ENCODE peak calls at places on chromosome 3, in nine cellular contexts. T is HL-60, G is WERI-Rb-1, K is colonic mucosa, W is mucosa of descending colon, U is hepatocyte, B is uterus, P is upper lobe of right lung, H is epithelial cell of esophagus. D is an unnamed sample.

GRCh38 chr3:124532071-124532470 is 198.2 kb upstream of the UMPS start:
- DNase-seq in T (no peak), G (no peak), K (no peak), W (no peak), U (no peak), B (no peak), P (no peak), H (peak; percentile 56), D (no peak)

GRCh38 chr3:117248149-117248548 is 538.6 kb downstream of the TUSC7 start:
- DNase-seq in T (no peak), G (no peak), K (no peak), W (no peak), U (no peak), B (no peak), P (no peak), H (peak; percentile 19), D (no peak)

GRCh38 chr3:127439621-127440020 is 150.9 kb downstream of the TPRA1 start:
- DNase-seq in T (no peak), G (no peak), K (no peak), W (no peak), U (no peak), B (no peak), P (no peak), H (no peak), D (no peak)

GRCh38 chr3:180421711-180422110 is 180.3 kb upstream of the TTC14 start:
- DNase-seq in T (no peak), G (no peak), K (no peak), W (no peak), U (no peak), B (no peak), P (no peak), H (no peak), D (no peak)

GRCh38 chr3:13167064-13167743 is 94.0 kb upstream of the IQSEC1 start:
- DNase-seq in T (no peak), G (no peak), K (no peak), W (no peak), U (no peak), B (no peak), P (no peak), H (no peak), D (no peak)

GRCh38 chr3:123587399-123587798 is 2.5 kb upstream of the HACD2 start:
- DNase-seq in T (no peak), G (no peak), K (no peak), W (no peak), U (no peak), B (no peak), P (no peak), H (no peak), D (no peak)

GRCh38 chr3:183542355-183542754 is 13.2 kb downstream of the KLHL6 start:
- DNase-seq in T (no peak), G (no peak), K (no peak), W (no peak), U (no peak), B (no peak), P (no peak), H (no peak), D (no peak)

GRCh38 chr3:122406198-122406597 is 9.7 kb downstream of the WDR5B start:
- DNase-seq in T (no peak), G (no peak), K (no peak), W (no peak), U (no peak), B (no peak), P (no peak), H (no peak), D (no peak)

GRCh38 chr3:81585057-81585456 is 176.4 kb downstream of the GBE1 start:
- DNase-seq in T (peak; percentile 50), G (no peak), K (no peak), W (no peak), U (no peak), B (no peak), P (no peak), H (no peak), D (no peak)

GRCh38 chr3:158486200-158486599 is 84.8 kb upstream of the MLF1 start:
- DNase-seq in T (no peak), G (no peak), K (no peak), W (no peak), U (no peak), B (no peak), P (no peak), H (peak; percentile 1), D (no peak)

GRCh38 chr3:49501258-49501609 is 31.2 kb downstream of the DAG1 start:
- DNase-seq in T (no peak), G (no peak), K (no peak), W (no peak), U (peak; percentile 18), B (no peak), P (no peak), H (no peak), D (no peak)

GRCh38 chr3:168684519-168684918 is 588.8 kb upstream of the GOLIM4 start:
- DNase-seq in T (no peak), G (no peak), K (no peak), W (no peak), U (no peak), B (no peak), P (no peak), H (no peak), D (no peak)

GRCh38 chr3:71083726-71084131 is 499.8 kb downstream of the FOXP1 start:
- DNase-seq in T (no peak), G (no peak), K (no peak), W (no peak), U (no peak), B (no peak), P (no peak), H (no peak), D (no peak)

GRCh38 chr3:25830373-25831305 is 40.7 kb downstream of the OXSM start:
- DNase-seq in T (no peak), G (no peak), K (no peak), W (no peak), U (peak; percentile 18), B (no peak), P (no peak), H (no peak), D (no peak)

GRCh38 chr3:72448858-72449257 is 399.4 kb downstream of the SHQ1 start:
- DNase-seq in T (no peak), G (no peak), K (no peak), W (no peak), U (no peak), B (no peak), P (no peak), H (peak; percentile 46), D (no peak)

GRCh38 chr3:189683576-189684255 is 52.5 kb downstream of the TP63 start:
- DNase-seq in T (no peak), G (no peak), K (no peak), W (no peak), U (no peak), B (no peak), P (no peak), H (no peak), D (no peak)

GRCh38 chr3:8301977-8302589 is 199.5 kb upstream of the LMCD1 start:
- DNase-seq in T (peak; percentile 13), G (peak; percentile 29), K (no peak), W (no peak), U (peak; percentile 75), B (no peak), P (no peak), H (peak; percentile 67), D (peak; percentile 20)

GRCh38 chr3:149384911-149385321 is 7.5 kb upstream of the TM4SF1 start:
- DNase-seq in T (no peak), G (no peak), K (no peak), W (no peak), U (no peak), B (peak; percentile 61), P (no peak), H (peak; percentile 86), D (peak; percentile 61)

GRCh38 chr3:161989012-161989411 is 492.4 kb downstream of the OTOL1 start:
- DNase-seq in T (no peak), G (no peak), K (no peak), W (no peak), U (no peak), B (no peak), P (no peak), H (peak; percentile 9), D (no peak)

GRCh38 chr3:53269888-53270880 is 14.4 kb upstream of the TKT start:
- DNase-seq in T (peak; percentile 97), G (peak; percentile 53), K (peak; percentile 75), W (peak; percentile 59), U (peak; percentile 92), B (peak; percentile 87), P (peak; percentile 92), H (peak; percentile 100), D (peak; percentile 89)
- TF ChIP-seq CTCF in T (no peak), G (no peak), K (no peak), W (no peak), U (no peak), B (no peak), P (no peak), H (peak; percentile 3), D (no peak)

GRCh38 chr3:156143136-156143535 is 22.8 kb downstream of the KCNAB1 start:
- DNase-seq in T (no peak), G (no peak), K (no peak), W (no peak), U (no peak), B (no peak), P (no peak), H (no peak), D (no peak)
- H3K4me3 ChIP-seq in T (no peak overlapping the region), G (no peak overlapping the region), K (no peak overlapping the region), W (no peak overlapping the region), U (no peak overlapping the region), B (no peak overlapping the region), P (no peak overlapping the region), H (no peak overlapping the region), D (no peak overlapping the region)

GRCh38 chr3:174891524-174892203 is 32.5 kb downstream of the NAALADL2 start:
- DNase-seq in T (no peak), G (peak; percentile 9), K (no peak), W (no peak), U (peak; percentile 3), B (no peak), P (no peak), H (peak; percentile 27), D (no peak)
- TF ChIP-seq CTCF in T (no peak), G (peak; percentile 3), K (no peak), W (no peak), U (peak; percentile 6), B (no peak), P (no peak), H (no peak), D (no peak)

GRCh38 chr3:120280026-120280425 is 5.0 kb downstream of the GPR156 start:
- DNase-seq in T (no peak), G (no peak), K (no peak), W (no peak), U (no peak), B (no peak), P (no peak), H (no peak), D (no peak)

GRCh38 chr3:120280566-120280965 is 4.5 kb downstream of the GPR156 start:
- DNase-seq in T (no peak), G (no peak), K (no peak), W (no peak), U (no peak), B (no peak), P (no peak), H (peak; percentile 11), D (no peak)

GRCh38 chr3:120284702-120285507 is at the start of gene GPR156:
- DNase-seq in T (no peak), G (no peak), K (no peak), W (no peak), U (peak; percentile 48), B (no peak), P (no peak), H (peak; percentile 29), D (no peak)

GRCh38 chr3:120289636-120290035 is 4.6 kb upstream of the GPR156 start:
- DNase-seq in T (no peak), G (no peak), K (no peak), W (no peak), U (no peak), B (no peak), P (no peak), H (no peak), D (no peak)

GRCh38 chr3:120285508-120285841 is 453 bp upstream of the GPR156 start:
- DNase-seq in T (no peak), G (no peak), K (no peak), W (no peak), U (no peak), B (no peak), P (no peak), H (no peak), D (no peak)
- H3K4me3 ChIP-seq in T (no peak overlapping the region), G (no peak overlapping the region), K (peak overlapping the region; percentile 23), W (no peak overlapping the region), U (peak overlapping the region; percentile 83), B (peak overlapping the region; percentile 49), P (peak overlapping the region; percentile 50), H (peak overlapping the region; percentile 34), D (peak overlapping the region; percentile 62)